ENCODE peak calls at places on chromosomes 7 and 10, in eight cellular contexts. X, L, N, Y, M, R, G and E are unnamed samples.

GRCh38 chr10:118698421-118698820 is 56.3 kb downstream of the CACUL1 start:
- DNase-seq in X (no peak), L (no peak), N (peak), Y (no peak), M (no peak), R (peak), G (no peak), E (no peak)

GRCh38 chr10:106795619-106796018 is 368.9 kb downstream of the SORCS1 start:
- DNase-seq in X (no peak), L (no peak), N (no peak), Y (no peak), M (no peak), R (no peak), G (peak), E (no peak)

GRCh38 chr10:47058961-47059391 is 147.7 kb downstream of the PTPN20 start:
- DNase-seq in X (no peak), L (no peak), N (no peak), Y (no peak), M (peak), R (no peak), G (no peak), E (no peak)

GRCh38 chr7:129829677-129830631 is 122.8 kb downstream of the UBE2H start:
- DNase-seq in X (no peak), L (no peak), N (peak), Y (peak), M (peak), R (peak), G (peak), E (peak)

GRCh38 chr7:17663056-17663675 is 277.1 kb downstream of the SNX13 start:
- DNase-seq in X (no peak), L (no peak), N (no peak), Y (peak), M (peak), R (no peak), G (no peak), E (no peak)

GRCh38 chr10:89201345-89202032 is 5.6 kb downstream of the CH25H start:
- DNase-seq in X (no peak), L (no peak), N (no peak), Y (no peak), M (no peak), R (no peak), G (no peak), E (no peak)

GRCh38 chr7:91347288-91347687 is 83.1 kb downstream of the FZD1 start:
- DNase-seq in X (no peak), L (no peak), N (no peak), Y (no peak), M (no peak), R (no peak), G (peak), E (peak)

GRCh38 chr10:32953277-32953927 is 4.6 kb downstream of the ITGB1 start:
- DNase-seq in X (no peak), L (no peak), N (peak), Y (no peak), M (no peak), R (no peak), G (no peak), E (no peak)

GRCh38 chr7:146956323-146956722 is 839.7 kb downstream of the CNTNAP2 start:
- DNase-seq in X (no peak), L (no peak), N (no peak), Y (no peak), M (no peak), R (no peak), G (no peak), E (no peak)

GRCh38 chr7:55024776-55025175 is 6.0 kb downstream of the EGFR start:
- DNase-seq in X (no peak), L (no peak), N (no peak), Y (no peak), M (peak), R (no peak), G (no peak), E (no peak)

GRCh38 chr10:18607503-18607902 is 43.9 kb downstream of the NSUN6 start:
- DNase-seq in X (no peak), L (no peak), N (no peak), Y (peak), M (peak), R (no peak), G (peak), E (no peak)

GRCh38 chr7:20323587-20323986 is 7.1 kb upstream of the ITGB8 start:
- DNase-seq in X (no peak), L (no peak), N (no peak), Y (peak), M (no peak), R (no peak), G (no peak), E (no peak)

GRCh38 chr7:105002-105401 is 87.4 kb upstream of the FAM20C start:
- DNase-seq in X (no peak), L (no peak), N (no peak), Y (no peak), M (no peak), R (no peak), G (no peak), E (no peak)

GRCh38 chr10:90930971-90931841 is 10.3 kb upstream of the ANKRD1 start:
- DNase-seq in X (no peak), L (no peak), N (no peak), Y (peak), M (peak), R (no peak), G (no peak), E (no peak)

GRCh38 chr7:36406156-36406555 is 16.5 kb downstream of the ANLN start:
- DNase-seq in X (no peak), L (no peak), N (no peak), Y (no peak), M (no peak), R (no peak), G (peak), E (no peak)

GRCh38 chr10:102812213-102812876 is 24.9 kb downstream of the CYP17A1 start:
- DNase-seq in X (peak), L (peak), N (no peak), Y (no peak), M (no peak), R (no peak), G (peak), E (no peak)

GRCh38 chr7:68722044-68722443 is 876.2 kb upstream of the AUTS2 start:
- DNase-seq in X (no peak), L (no peak), N (no peak), Y (no peak), M (no peak), R (no peak), G (no peak), E (no peak)

GRCh38 chr10:122707535-122707934 is 7.9 kb upstream of the C10orf120 start:
- DNase-seq in X (no peak), L (no peak), N (no peak), Y (no peak), M (no peak), R (no peak), G (no peak), E (no peak)

GRCh38 chr7:157703534-157704195 is 366.9 kb downstream of the DNAJB6 start:
- DNase-seq in X (no peak), L (no peak), N (no peak), Y (no peak), M (no peak), R (no peak), G (no peak), E (no peak)

GRCh38 chr10:5252177-5253037 is 55.8 kb downstream of the AKR1C4 start:
- DNase-seq in X (no peak), L (no peak), N (peak), Y (no peak), M (peak), R (no peak), G (no peak), E (no peak)

GRCh38 chr7:47481656-47482012 is 100.3 kb downstream of the TNS3 start:
- DNase-seq in X (no peak), L (no peak), N (no peak), Y (no peak), M (no peak), R (no peak), G (no peak), E (no peak)

GRCh38 chr7:159197066-159197975 is 52.7 kb upstream of the VIPR2 start:
- DNase-seq in X (peak), L (peak), N (peak), Y (no peak), M (no peak), R (no peak), G (no peak), E (no peak)

GRCh38 chr7:50853311-50853710 is 70.6 kb upstream of the GRB10 start:
- DNase-seq in X (no peak), L (no peak), N (no peak), Y (no peak), M (no peak), R (no peak), G (no peak), E (no peak)

GRCh38 chr10:126646101-126646500 is 24.4 kb downstream of the C10orf90 start:
- DNase-seq in X (no peak), L (no peak), N (no peak), Y (no peak), M (peak), R (no peak), G (peak), E (no peak)

GRCh38 chr10:58475322-58476277 is 37.1 kb upstream of the BICC1 start:
- DNase-seq in X (no peak), L (no peak), N (no peak), Y (no peak), M (peak), R (no peak), G (no peak), E (no peak)

GRCh38 chr10:120426306-120426705 is 30.7 kb upstream of the PLPP4 start:
- DNase-seq in X (no peak), L (no peak), N (no peak), Y (no peak), M (no peak), R (no peak), G (no peak), E (no peak)

GRCh38 chr7:69517985-69518731 is 80.1 kb upstream of the AUTS2 start:
- DNase-seq in X (no peak), L (no peak), N (no peak), Y (no peak), M (peak), R (no peak), G (peak), E (no peak)

GRCh38 chr7:24318326-24318725 is 34.3 kb downstream of the NPY start:
- DNase-seq in X (no peak), L (no peak), N (no peak), Y (no peak), M (no peak), R (no peak), G (no peak), E (no peak)

GRCh38 chr7:151249034-151249731 is 689 bp upstream of the SMARCD3 start:
- DNase-seq in X (peak), L (no peak), N (peak), Y (no peak), M (peak), R (no peak), G (peak), E (peak)